ENCODE peak calls at places on chromosome 11, in nine cellular contexts. V, T, N, A, K, J, O, M and I are unnamed samples.

GRCh38 chr11:22635689-22636088 is 10.1 kb upstream of the FANCF start:
- DNase-seq in V (no peak), T (peak), N (no peak), A (peak), K (no peak), J (no peak), O (no peak), M (no peak), I (no peak)

GRCh38 chr11:27234043-27234668 is 128.9 kb downstream of the CCDC34 start:
- DNase-seq in V (peak), T (peak), N (peak), A (no peak), K (peak), J (peak), O (no peak), M (no peak), I (no peak)

GRCh38 chr11:125701858-125702621 is 21.4 kb upstream of the ACRV1 start:
- DNase-seq in V (no peak), T (peak), N (no peak), A (peak), K (no peak), J (no peak), O (no peak), M (no peak), I (no peak)

GRCh38 chr11:105032495-105032894 is 2.4 kb downstream of the CASP1 start:
- DNase-seq in V (no peak), T (no peak), N (no peak), A (no peak), K (no peak), J (no peak), O (no peak), M (no peak), I (no peak)

GRCh38 chr11:69352715-69353325 is 58.9 kb downstream of the MYEOV start:
- DNase-seq in V (peak), T (no peak), N (no peak), A (no peak), K (peak), J (peak), O (no peak), M (peak), I (no peak)

GRCh38 chr11:68412593-68413475 is 47.7 kb upstream of the PPP6R3 start:
- DNase-seq in V (peak), T (no peak), N (no peak), A (no peak), K (no peak), J (no peak), O (no peak), M (no peak), I (no peak)

GRCh38 chr11:93279911-93280347 is 50.6 kb upstream of the DEUP1 start:
- DNase-seq in V (no peak), T (no peak), N (no peak), A (no peak), K (no peak), J (no peak), O (no peak), M (no peak), I (no peak)

GRCh38 chr11:59556883-59557205 is 45.5 kb downstream of the OR4D9 start:
- DNase-seq in V (peak), T (peak), N (no peak), A (peak), K (peak), J (no peak), O (peak), M (no peak), I (no peak)

GRCh38 chr11:38751421-38751820 is 2153.4 kb upstream of the RAG2 start:
- DNase-seq in V (no peak), T (no peak), N (no peak), A (no peak), K (no peak), J (no peak), O (no peak), M (no peak), I (no peak)

GRCh38 chr11:45477588-45477987 is 187.8 kb downstream of the CHST1 start:
- DNase-seq in V (no peak), T (no peak), N (no peak), A (no peak), K (no peak), J (no peak), O (no peak), M (no peak), I (no peak)

GRCh38 chr11:73343076-73343833 is 32.9 kb upstream of the RELT start:
- DNase-seq in V (no peak), T (no peak), N (no peak), A (peak), K (peak), J (no peak), O (peak), M (no peak), I (no peak)

GRCh38 chr11:100936781-100937180 is 192.8 kb downstream of the PGR start:
- DNase-seq in V (no peak), T (no peak), N (no peak), A (no peak), K (no peak), J (no peak), O (no peak), M (no peak), I (no peak)

GRCh38 chr11:14552089-14552488 is 31.9 kb upstream of the PSMA1 start:
- DNase-seq in V (no peak), T (no peak), N (no peak), A (no peak), K (no peak), J (no peak), O (no peak), M (no peak), I (no peak)

GRCh38 chr11:14549891-14550290 is 29.7 kb upstream of the PSMA1 start:
- DNase-seq in V (no peak), T (no peak), N (no peak), A (no peak), K (no peak), J (no peak), O (no peak), M (no peak), I (no peak)

GRCh38 chr11:14551380-14551779 is 31.2 kb upstream of the PSMA1 start:
- DNase-seq in V (no peak), T (no peak), N (no peak), A (no peak), K (no peak), J (no peak), O (no peak), M (no peak), I (no peak)

GRCh38 chr11:14554959-14555358 is 34.8 kb upstream of the PSMA1 start:
- DNase-seq in V (no peak), T (no peak), N (no peak), A (no peak), K (no peak), J (peak), O (no peak), M (no peak), I (peak)
- H3K27ac ChIP-seq in V (no peak), T (no peak), N (no peak), A (no peak), K (no peak), J (peak), O (no peak), M (no peak), I (peak)

DNA sequence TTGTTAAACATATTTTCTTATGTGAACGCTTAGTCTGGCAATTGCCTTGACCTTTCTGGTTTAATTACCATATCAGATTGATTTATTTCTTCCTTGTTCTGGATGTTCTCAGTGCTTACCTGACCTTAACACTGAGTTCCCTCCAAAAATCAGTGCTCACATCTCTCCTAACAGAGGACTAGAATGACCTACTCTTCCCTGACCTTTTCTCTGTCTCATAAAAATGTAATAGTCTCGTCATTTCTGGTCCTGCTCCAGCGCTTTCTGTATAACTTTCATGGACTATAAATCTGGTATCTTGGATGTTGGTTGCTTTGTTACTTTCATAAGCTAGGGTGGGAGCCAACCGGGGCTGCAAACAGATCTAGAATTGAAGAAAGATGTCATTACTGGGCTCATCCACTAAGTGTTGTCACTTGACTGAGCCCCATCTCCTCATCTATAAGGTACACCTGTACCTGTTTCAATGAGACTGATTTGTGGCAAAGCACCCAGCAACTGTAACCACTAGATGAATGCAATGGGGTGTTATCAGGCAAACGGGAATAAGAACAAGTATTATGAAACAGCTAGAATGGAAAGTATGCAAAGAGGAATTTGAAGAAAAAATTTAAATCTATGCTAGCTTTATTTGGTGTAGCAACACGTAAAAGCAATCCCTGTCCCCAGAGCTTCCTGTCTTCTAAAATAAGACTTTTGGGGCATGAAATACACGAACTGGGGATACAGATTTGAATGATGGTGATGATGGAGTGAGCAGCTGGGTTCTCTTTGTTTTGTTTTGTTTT is 2.4 kb downstream of the FADS2 start:
- DNase-seq in V (peak), T (no peak), N (no peak), A (no peak), K (no peak), J (no peak), O (no peak), M (no peak), I (no peak)
- H3K4me2 ChIP-seq in V (peak), T (peak), N (no peak), A (peak), K (peak), J (peak), O (peak), M (no peak), I (no peak)

GRCh38 chr11:79600747-79601146 is 159.9 kb upstream of the TENM4 start:
- DNase-seq in V (no peak), T (no peak), N (no peak), A (no peak), K (no peak), J (no peak), O (no peak), M (no peak), I (no peak)

GRCh38 chr11:79592441-79593223 is 151.8 kb upstream of the TENM4 start:
- DNase-seq in V (no peak), T (no peak), N (no peak), A (no peak), K (no peak), J (no peak), O (no peak), M (no peak), I (no peak)

GRCh38 chr11:79594839-79595238 is 154.0 kb upstream of the TENM4 start:
- DNase-seq in V (no peak), T (no peak), N (no peak), A (no peak), K (no peak), J (no peak), O (no peak), M (no peak), I (no peak)
- TF ChIP-seq EZH2phosphoT487 in V (no peak), T (no peak), N (no peak), A (no peak), K (no peak), J (no peak), O (no peak), M (no peak), I (no peak)

DNA sequence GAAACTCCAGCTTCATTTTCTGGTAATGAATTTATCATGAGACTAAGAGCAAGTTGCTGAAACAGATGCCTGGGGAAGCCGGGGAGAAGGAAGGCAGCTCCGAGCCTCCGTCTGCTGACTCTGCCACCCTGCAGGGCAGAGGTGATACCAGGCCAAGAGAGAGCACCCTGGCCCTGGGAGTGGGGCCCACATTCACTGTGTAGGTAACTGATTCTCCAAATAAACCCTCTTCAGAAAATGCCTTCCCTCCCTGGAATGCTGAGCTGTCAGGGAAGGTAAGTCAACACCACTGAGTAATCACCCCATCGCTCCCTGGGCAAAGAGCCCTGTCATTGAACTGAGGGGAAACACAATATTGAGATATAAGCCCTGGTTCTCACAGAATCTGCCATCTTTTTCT is 147.7 kb downstream of the SPATA19 start:
- DNase-seq in V (no peak), T (no peak), N (no peak), A (no peak), K (no peak), J (no peak), O (no peak), M (no peak), I (no peak)
- H3K27ac ChIP-seq in V (no peak), T (no peak), N (no peak), A (no peak), K (no peak), J (no peak), O (no peak), M (no peak), I (no peak)

GRCh38 chr11:3866206-3866605 is 10.7 kb downstream of the STIM1 start:
- DNase-seq in V (no peak), T (no peak), N (peak), A (peak), K (no peak), J (no peak), O (no peak), M (no peak), I (no peak)
- H3K4me2 ChIP-seq in V (peak), T (no peak), N (peak), A (no peak), K (peak), J (no peak), O (peak), M (no peak), I (peak)

DNA sequence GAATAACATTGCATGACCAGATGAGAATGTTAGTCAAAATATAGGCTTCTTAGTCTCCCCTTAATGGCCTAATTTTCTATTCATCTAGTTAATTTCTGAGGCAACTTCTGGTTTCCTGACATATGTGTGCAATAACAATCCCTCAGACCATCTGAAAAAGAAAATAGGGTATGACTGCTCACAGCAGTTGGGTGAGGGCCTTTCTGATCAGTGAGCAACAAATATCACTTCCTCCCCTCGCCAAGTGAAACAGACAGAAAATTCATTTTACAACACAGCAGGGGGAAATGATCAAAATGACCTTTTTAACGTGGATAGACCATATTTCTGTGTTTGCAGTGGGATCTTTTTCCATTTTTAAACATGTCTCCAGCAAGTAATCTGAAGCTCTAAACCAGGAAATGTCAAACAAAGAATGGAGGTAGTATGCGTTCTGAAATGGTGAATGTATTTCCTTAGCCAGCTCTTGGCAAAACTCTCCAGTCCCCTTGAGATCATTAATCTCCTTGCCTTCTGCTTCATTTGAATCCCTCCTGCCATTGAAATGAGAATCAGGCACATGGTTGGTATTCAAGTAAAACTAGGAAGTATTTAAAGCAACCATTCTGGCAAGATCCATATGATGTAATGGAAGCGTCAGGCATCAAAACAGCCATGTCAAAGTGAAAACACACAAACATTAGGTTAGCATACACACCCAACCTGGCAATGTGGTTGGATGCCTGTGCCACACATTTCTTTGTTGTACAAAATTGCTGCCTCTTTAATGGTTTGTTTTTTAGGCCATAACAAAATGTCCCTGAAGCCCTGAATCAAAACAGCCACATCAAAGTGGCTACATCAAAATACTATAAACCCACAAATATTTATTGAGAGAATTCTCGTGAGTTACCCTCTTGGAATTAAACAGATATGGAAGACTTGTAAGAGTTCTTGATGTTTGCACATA is 100.1 kb downstream of the SLC1A2 start:
- DNase-seq in V (no peak), T (no peak), N (no peak), A (no peak), K (no peak), J (no peak), O (no peak), M (no peak), I (no peak)
- TF ChIP-seq EZH2phosphoT487 in V (no peak), T (no peak), N (no peak), A (no peak), K (no peak), J (no peak), O (no peak), M (no peak), I (no peak)